ENCODE peak calls at places on chromosomes 1 and 21, in nine cellular contexts. E is HCT116; W is NCI-H1436; D is stimulated activated CD8-positive, alpha-beta memory T cell treated with anti-CD3 and anti-CD28 coated beads, Interleukin-12 subunit alpha, Interleukin-12 subunit beta, amount 100 ng/mL, for 4 hours; G is skeletal muscle cell; R is HEK293T; A is substantia nigra; J is AG10803; B is right lobe of liver. X is an unnamed sample.

GRCh38 chr21:16145052-16145451 is 415.3 kb downstream of the USP25 start:
- DNase-seq in G (no peak), R (no peak), J (no peak), E (no peak), W (no peak), B (no peak), A (no peak), D (no peak), X (no peak)

GRCh38 chr1:247417786-247418185 is 1.8 kb downstream of the NLRP3 start:
- DNase-seq in J (no peak), G (no peak), R (no peak), B (no peak), E (no peak), D (no peak), A (no peak), W (no peak), X (no peak)

GRCh38 chr1:45752014-45752413 is 1.6 kb upstream of the IPP start:
- DNase-seq in B (no peak), E (no peak), D (no peak), R (no peak), A (no peak), J (no peak), W (no peak), G (no peak), X (no peak)

GRCh38 chr1:94579876-94580294 is 38.3 kb upstream of the F3 start:
- DNase-seq in A (no peak), R (no peak), G (peak; percentile 81), B (no peak), W (no peak), D (no peak), E (peak; percentile 60), J (peak; percentile 96), X (no peak)

GRCh38 chr1:43171312-43171875 is 696 bp downstream of the EBNA1BP2 start:
- DNase-seq in G (no peak), B (no peak), W (no peak), D (no peak), R (peak; percentile 12), E (no peak), A (no peak), J (no peak), X (no peak)

GRCh38 chr21:41147096-41147978 is 20.6 kb upstream of the BACE2 start:
- DNase-seq in E (no peak), G (no peak), A (no peak), B (no peak), J (no peak), D (no peak), W (peak; percentile 21), R (no peak), X (no peak)

GRCh38 chr1:206503591-206504362 is 3.6 kb upstream of the RASSF5 start:
- DNase-seq in B (peak; percentile 52), A (no peak), E (peak; percentile 78), R (no peak), D (peak; percentile 32), G (peak; percentile 96), W (no peak), J (peak; percentile 94), X (peak; percentile 85)

GRCh38 chr1:151790940-151791651 is 796 bp upstream of the TDRKH start:
- DNase-seq in R (peak; percentile 67), G (no peak), W (no peak), B (no peak), J (no peak), A (peak; percentile 47), D (no peak), E (no peak), X (no peak)

GRCh38 chr1:46596846-46597245 is 7.2 kb downstream of the MKNK1 start:
- DNase-seq in J (no peak), W (no peak), B (no peak), A (no peak), G (no peak), R (no peak), D (no peak), E (no peak), X (no peak)

GRCh38 chr1:59570524-59570923 is 244.2 kb upstream of the HOOK1 start:
- DNase-seq in W (no peak), R (no peak), D (no peak), G (no peak), J (no peak), B (no peak), A (no peak), E (no peak), X (no peak)

GRCh38 chr1:84888753-84889152 is 4.3 kb downstream of the LPAR3 start:
- DNase-seq in A (no peak), J (no peak), E (no peak), D (no peak), R (no peak), G (no peak), B (no peak), W (no peak), X (no peak)

GRCh38 chr21:16124397-16125130 is 394.8 kb downstream of the USP25 start:
- DNase-seq in W (no peak), D (no peak), G (peak; percentile 86), E (no peak), R (no peak), A (no peak), J (peak; percentile 90), B (no peak), X (no peak)

GRCh38 chr1:6237093-6237492 is 1.3 kb upstream of the ICMT start:
- DNase-seq in J (no peak), W (no peak), D (no peak), B (no peak), G (no peak), E (no peak), A (no peak), R (no peak), X (no peak)